ENCODE peak calls at places on chromosome 18, in eight cellular contexts. D is stromal cell of bone marrow, V is osteoblast, Y is AG08395, U is NCI-H1092, C is AG04450, W is occipital lobe, J is fibroblast of pulmonary artery. A is an unnamed sample.

GRCh38 chr18:60053747-60054304 is 154.0 kb downstream of the PMAIP1 start:
- DNase-seq in C (peak; percentile 78), Y (peak; percentile 89), V (peak; percentile 50), D (peak; percentile 92), W (peak; percentile 1), U (no peak), J (peak; percentile 85), A (peak; percentile 68)

GRCh38 chr18:51068111-51068510 is 38.1 kb downstream of the SMAD4 start:
- DNase-seq in V (no peak), Y (peak; percentile 40), C (no peak), U (no peak), J (peak; percentile 69), W (no peak), D (no peak), A (peak; percentile 5)

GRCh38 chr18:62485684-62486083 is 37.1 kb upstream of the ZCCHC2 start:
- DNase-seq in V (peak; percentile 79), C (peak; percentile 18), U (no peak), W (peak; percentile 21), J (peak; percentile 83), Y (peak; percentile 82), D (peak; percentile 25), A (no peak)

GRCh38 chr18:23547806-23548205 is 38.5 kb downstream of the NPC1 start:
- DNase-seq in U (no peak), V (no peak), J (no peak), W (no peak), Y (peak; percentile 69), D (no peak), C (no peak), A (no peak)

GRCh38 chr18:61600422-61600821 is 267.2 kb downstream of the CDH20 start:
- DNase-seq in D (no peak), Y (no peak), V (no peak), J (no peak), W (no peak), U (no peak), C (no peak), A (no peak)

GRCh38 chr18:64994370-64994769 is 756.4 kb upstream of the CDH7 start:
- DNase-seq in C (no peak), Y (no peak), U (no peak), W (no peak), V (no peak), J (no peak), D (no peak), A (no peak)

GRCh38 chr18:41966943-41967342 is 11.9 kb downstream of the PIK3C3 start:
- DNase-seq in D (no peak), W (no peak), Y (no peak), V (no peak), U (no peak), C (no peak), J (peak; percentile 34), A (no peak)

GRCh38 chr18:48028081-48028480 is 97.6 kb upstream of the SMAD2 start:
- DNase-seq in U (no peak), W (no peak), Y (no peak), C (no peak), D (no peak), V (no peak), J (no peak), A (no peak)

GRCh38 chr18:78733762-78734613 is 245.6 kb upstream of the SALL3 start:
- DNase-seq in U (no peak), D (no peak), W (no peak), J (no peak), Y (no peak), V (no peak), C (no peak), A (no peak)

GRCh38 chr18:46340716-46341115 is 236.5 kb downstream of the HAUS1 start:
- DNase-seq in Y (no peak), C (no peak), D (no peak), J (no peak), U (no peak), V (no peak), W (no peak), A (no peak)

GRCh38 chr18:13218376-13219011 is at the start of gene LDLRAD4:
- DNase-seq in W (no peak), V (no peak), C (no peak), D (no peak), J (no peak), U (no peak), Y (no peak), A (no peak)

GRCh38 chr18:2625217-2625616 is 30.3 kb upstream of the SMCHD1 start:
- DNase-seq in V (no peak), Y (no peak), C (no peak), W (no peak), J (no peak), U (no peak), D (no peak), A (no peak)

GRCh38 chr18:36693931-36694661 is 134.7 kb downstream of the TPGS2 start:
- DNase-seq in W (peak; percentile 14), D (no peak), V (no peak), U (peak; percentile 94), J (no peak), Y (peak; percentile 43), C (peak; percentile 44), A (no peak)